ENCODE peak calls at places on chromosomes 11 and 22, in four cellular contexts. One of them, this sample, is unnamed.

GRCh38 chr11:61148016-61148640 is 13.1 kb downstream of the VPS37C start:
- DNase-seq in colonic mucosa: no peak
- DNase-seq in HEK293T: no peak
- DNase-seq in HFFc6: no peak
- DNase-seq in this sample: peak

GRCh38 chr22:49303061-49303735 is 524.5 kb downstream of the BRD1 start:
- DNase-seq in HEK293T: no peak
- DNase-seq in HFFc6: no peak
- DNase-seq in colonic mucosa: no peak
- DNase-seq in this sample: peak

GRCh38 chr22:46686221-46686872 is 51.7 kb downstream of the CERK start:
- DNase-seq in HFFc6: no peak
- DNase-seq in colonic mucosa: no peak
- DNase-seq in HEK293T: no peak
- DNase-seq in this sample: no peak

GRCh38 chr22:22749167-22749758 is 104.8 kb downstream of the GGTLC2 start:
- DNase-seq in HFFc6: no peak
- DNase-seq in colonic mucosa: no peak
- DNase-seq in HEK293T: no peak
- DNase-seq in this sample: no peak

GRCh38 chr11:44556735-44557409 is 8.6 kb upstream of the CD82 start:
- DNase-seq in HFFc6: peak
- DNase-seq in HEK293T: no peak
- DNase-seq in colonic mucosa: peak
- DNase-seq in this sample: peak

GRCh38 chr22:29302681-29303465 is 3.6 kb upstream of the GAS2L1 start:
- DNase-seq in HEK293T: no peak
- DNase-seq in colonic mucosa: no peak
- DNase-seq in HFFc6: no peak
- DNase-seq in this sample: peak

GRCh38 chr11:128180446-128181089 is 406.8 kb downstream of the ETS1 start:
- DNase-seq in HEK293T: no peak
- DNase-seq in colonic mucosa: no peak
- DNase-seq in HFFc6: peak
- DNase-seq in this sample: no peak

GRCh38 chr22:37525073-37525745 is 6.0 kb upstream of the CARD10 start:
- DNase-seq in HFFc6: peak
- DNase-seq in colonic mucosa: no peak
- DNase-seq in HEK293T: no peak
- DNase-seq in this sample: no peak

GRCh38 chr22:34102633-34103032 is 182.4 kb upstream of the LARGE1 start:
- DNase-seq in colonic mucosa: no peak
- DNase-seq in HEK293T: no peak
- DNase-seq in HFFc6: no peak
- DNase-seq in this sample: no peak

GRCh38 chr11:77497368-77497767 is 23.5 kb upstream of the PAK1 start:
- DNase-seq in HEK293T: no peak
- DNase-seq in colonic mucosa: no peak
- DNase-seq in HFFc6: no peak
- DNase-seq in this sample: no peak

GRCh38 chr11:103729653-103730052 is 306.8 kb upstream of the DDI1 start:
- DNase-seq in HEK293T: no peak
- DNase-seq in HFFc6: no peak
- DNase-seq in colonic mucosa: no peak
- DNase-seq in this sample: no peak

GRCh38 chr11:130480166-130480565 is 31.7 kb downstream of the ADAMTS15 start:
- DNase-seq in colonic mucosa: no peak
- DNase-seq in HFFc6: no peak
- DNase-seq in HEK293T: no peak
- DNase-seq in this sample: no peak

GRCh38 chr11:119765628-119766027 is 36.6 kb upstream of the NECTIN1 start:
- DNase-seq in HFFc6: no peak
- DNase-seq in colonic mucosa: no peak
- DNase-seq in HEK293T: no peak
- DNase-seq in this sample: no peak

GRCh38 chr11:7347611-7348431 is 96.1 kb downstream of the SYT9 start:
- DNase-seq in HFFc6: no peak
- DNase-seq in colonic mucosa: no peak
- DNase-seq in HEK293T: no peak
- DNase-seq in this sample: no peak

GRCh38 chr11:779120-779954 is 2.0 kb upstream of the GATD1 start:
- DNase-seq in colonic mucosa: no peak
- DNase-seq in HEK293T: no peak
- DNase-seq in HFFc6: no peak
- DNase-seq in this sample: no peak

GRCh38 chr22:27512283-27512761 is 289.2 kb downstream of the MN1 start:
- DNase-seq in HEK293T: no peak
- DNase-seq in colonic mucosa: peak
- DNase-seq in HFFc6: peak
- DNase-seq in this sample: no peak

GRCh38 chr22:38753894-38754246 is 1.9 kb downstream of the SUN2 start:
- DNase-seq in HFFc6: no peak
- DNase-seq in colonic mucosa: peak
- DNase-seq in HEK293T: no peak
- DNase-seq in this sample: no peak

GRCh38 chr11:123576501-123576900 is 77.9 kb downstream of the SCN3B start:
- DNase-seq in HEK293T: no peak
- DNase-seq in colonic mucosa: no peak
- DNase-seq in HFFc6: no peak
- DNase-seq in this sample: no peak

GRCh38 chr11:125890447-125891100 is 3.1 kb downstream of the HYLS1 start:
- DNase-seq in colonic mucosa: no peak
- DNase-seq in HEK293T: no peak
- DNase-seq in HFFc6: no peak
- DNase-seq in this sample: no peak

GRCh38 chr22:48449466-48450187 is 1378.0 kb downstream of the BRD1 start:
- DNase-seq in HEK293T: no peak
- DNase-seq in colonic mucosa: no peak
- DNase-seq in HFFc6: no peak
- DNase-seq in this sample: no peak

GRCh38 chr11:41579546-41579945 is 120.1 kb upstream of the LRRC4C start:
- DNase-seq in HEK293T: no peak
- DNase-seq in colonic mucosa: no peak
- DNase-seq in HFFc6: no peak
- DNase-seq in this sample: no peak

GRCh38 chr22:48908547-48908946 is 919.1 kb downstream of the BRD1 start:
- DNase-seq in HEK293T: no peak
- DNase-seq in colonic mucosa: no peak
- DNase-seq in HFFc6: no peak
- DNase-seq in this sample: no peak

GRCh38 chr11:35488117-35488516 is 37.3 kb downstream of the PAMR1 start:
- DNase-seq in HFFc6: peak
- DNase-seq in HEK293T: no peak
- DNase-seq in colonic mucosa: no peak
- DNase-seq in this sample: no peak

GRCh38 chr22:25514436-25514835 is 50.0 kb upstream of the GRK3 start:
- DNase-seq in colonic mucosa: no peak
- DNase-seq in HEK293T: no peak
- DNase-seq in HFFc6: no peak
- DNase-seq in this sample: no peak

GRCh38 chr11:117901601-117902000 is 25.1 kb upstream of the FXYD6 start:
- DNase-seq in HEK293T: no peak
- DNase-seq in HFFc6: no peak
- DNase-seq in colonic mucosa: no peak
- DNase-seq in this sample: no peak

GRCh38 chr11:12856338-12856737 is 152.8 kb upstream of the RASSF10 start:
- DNase-seq in HFFc6: no peak
- DNase-seq in HEK293T: no peak
- DNase-seq in colonic mucosa: no peak
- DNase-seq in this sample: no peak

GRCh38 chr11:131462622-131463021 is 92.2 kb downstream of the NTM start:
- DNase-seq in colonic mucosa: no peak
- DNase-seq in HFFc6: no peak
- DNase-seq in HEK293T: no peak
- DNase-seq in this sample: no peak

GRCh38 chr11:92342886-92343285 is 118.3 kb downstream of the FAT3 start:
- DNase-seq in HFFc6: no peak
- DNase-seq in colonic mucosa: no peak
- DNase-seq in HEK293T: no peak
- DNase-seq in this sample: no peak

GRCh38 chr22:24465566-24465965 is 29.6 kb upstream of the UPB1 start:
- DNase-seq in colonic mucosa: no peak
- DNase-seq in HEK293T: no peak
- DNase-seq in HFFc6: peak
- DNase-seq in this sample: no peak

GRCh38 chr11:120723751-120724150 is 212.2 kb downstream of the GRIK4 start:
- DNase-seq in HEK293T: no peak
- DNase-seq in HFFc6: no peak
- DNase-seq in colonic mucosa: no peak
- DNase-seq in this sample: no peak